ENCODE peak calls at places on chromosome 4, in nine cellular contexts. L is fibroblast of the aortic adventitia; O is CD8-positive, alpha-beta memory T cell; T is Calu3; M is stimulated activated CD4-positive, alpha-beta T cell treated with anti-CD3 and anti-CD28 coated beads, Interleukin-12 subunit alpha, Interleukin-12 subunit beta, amount 100 ng/mL, for 48 hours; H is occipital lobe; A is T-cell; I is AG20443; E is NCI-H2081. X is an unnamed sample.

GRCh38 chr4:157824006-157824405 is 348.8 kb downstream of the GASK1B start:
- DNase-seq in A (no peak), I (no peak), M (no peak), H (no peak), E (no peak), T (peak), L (no peak), O (no peak), X (no peak)

GRCh38 chr4:123444298-123444731 is 47.7 kb downstream of the SPRY1 start:
- DNase-seq in E (no peak), H (no peak), I (peak), O (peak), A (peak), M (no peak), L (peak), T (peak), X (no peak)

GRCh38 chr4:8218371-8219050 is 19.4 kb downstream of the SH3TC1 start:
- DNase-seq in A (no peak), L (no peak), M (no peak), O (peak), E (peak), I (no peak), T (no peak), H (no peak), X (no peak)

GRCh38 chr4:1208266-1208961 is 36.0 kb upstream of the SPON2 start:
- DNase-seq in I (no peak), L (no peak), E (no peak), A (no peak), M (no peak), H (no peak), O (no peak), T (no peak), X (no peak)

GRCh38 chr4:18020145-18020670 is 1.3 kb downstream of the LCORL start:
- DNase-seq in L (peak), H (no peak), O (no peak), A (no peak), E (peak), I (peak), M (no peak), T (peak), X (no peak)

GRCh38 chr4:105637409-105638258 is 70.9 kb downstream of the INTS12 start:
- DNase-seq in T (no peak), H (peak), M (no peak), A (no peak), I (no peak), L (peak), O (no peak), E (peak), X (no peak)

GRCh38 chr4:180635276-180635675 is 1607.9 kb upstream of the TENM3 start:
- DNase-seq in I (no peak), H (no peak), L (no peak), O (no peak), A (no peak), M (no peak), E (no peak), T (peak), X (no peak)

GRCh38 chr4:39390603-39391002 is 16.1 kb upstream of the KLB start:
- DNase-seq in T (no peak), L (no peak), I (no peak), M (no peak), E (no peak), A (no peak), H (no peak), O (no peak), X (no peak)

GRCh38 chr4:118752551-118752950 is 67.4 kb downstream of the METTL14 start:
- DNase-seq in T (no peak), L (peak), O (no peak), I (no peak), M (no peak), A (no peak), H (no peak), E (no peak), X (no peak)

GRCh38 chr4:13331827-13332226 is 152.3 kb downstream of the RAB28 start:
- DNase-seq in M (no peak), O (no peak), I (no peak), E (peak), T (no peak), A (no peak), H (no peak), L (no peak), X (no peak)

GRCh38 chr4:150209140-150209829 is 131.0 kb downstream of the DCLK2 start:
- DNase-seq in L (peak), O (no peak), H (no peak), A (no peak), E (no peak), T (peak), M (no peak), I (peak), X (no peak)

GRCh38 chr4:48315728-48316630 is 25.4 kb upstream of the SLAIN2 start:
- DNase-seq in O (peak), L (peak), M (no peak), I (peak), T (peak), H (no peak), A (no peak), E (peak), X (no peak)

GRCh38 chr4:31085736-31086135 is 365.6 kb downstream of the PCDH7 start:
- DNase-seq in E (no peak), O (no peak), A (no peak), H (no peak), M (no peak), T (no peak), I (no peak), L (no peak), X (no peak)

GRCh38 chr4:100738388-100739165 is 220.8 kb upstream of the EMCN start:
- DNase-seq in T (peak), I (peak), M (no peak), L (peak), H (no peak), E (no peak), O (no peak), A (no peak), X (peak)

GRCh38 chr4:8439914-8440490 is 521 bp downstream of the ACOX3 start:
- DNase-seq in I (no peak), O (no peak), T (no peak), M (no peak), A (no peak), E (peak), L (no peak), H (no peak), X (no peak)

GRCh38 chr4:133856736-133857355 is 344.7 kb downstream of the PABPC4L start:
- DNase-seq in H (no peak), M (no peak), O (no peak), T (no peak), I (no peak), L (no peak), E (no peak), A (no peak), X (peak)

GRCh38 chr4:8828869-8829268 is 42.8 kb downstream of the HMX1 start:
- DNase-seq in H (no peak), M (no peak), A (no peak), E (no peak), L (no peak), O (no peak), T (no peak), I (no peak), X (no peak)

GRCh38 chr4:161404346-161405110 is 759.3 kb downstream of the FSTL5 start:
- DNase-seq in H (no peak), O (no peak), L (no peak), I (no peak), T (no peak), M (no peak), E (no peak), A (no peak), X (no peak)

GRCh38 chr4:4377683-4378082 is 9.2 kb upstream of the NSG1 start:
- DNase-seq in A (no peak), M (no peak), L (no peak), O (no peak), H (no peak), T (no peak), I (peak), E (no peak), X (no peak)

GRCh38 chr4:112156112-112156511 is 10.9 kb downstream of the FAM241A start:
- DNase-seq in T (no peak), A (no peak), M (no peak), I (no peak), E (no peak), H (no peak), L (no peak), O (no peak), X (no peak)

GRCh38 chr4:26124753-26125236 is 196.0 kb upstream of the RBPJ start:
- DNase-seq in T (no peak), E (no peak), H (no peak), I (peak), O (no peak), L (no peak), M (no peak), A (no peak), X (no peak)

GRCh38 chr4:183364025-183364424 is 41.8 kb upstream of the CLDN24 start:
- DNase-seq in E (no peak), A (no peak), H (no peak), I (no peak), M (no peak), L (no peak), T (no peak), O (no peak), X (no peak)

GRCh38 chr4:188160406-188160805 is 21.2 kb downstream of the TRIML1 start:
- DNase-seq in T (no peak), A (no peak), I (no peak), O (no peak), E (no peak), H (no peak), L (no peak), M (no peak), X (no peak)

GRCh38 chr4:100009490-100009889 is 59.4 kb upstream of the H2AZ1 start:
- DNase-seq in M (no peak), A (no peak), L (no peak), E (no peak), I (no peak), T (no peak), H (no peak), O (no peak), X (no peak)

GRCh38 chr4:36004231-36004851 is 240.0 kb downstream of the ARAP2 start:
- DNase-seq in L (no peak), T (no peak), M (no peak), I (no peak), H (no peak), O (no peak), A (no peak), E (no peak), X (no peak)

GRCh38 chr4:169243808-169244207 is 26.9 kb downstream of the SH3RF1 start:
- DNase-seq in A (no peak), H (no peak), M (no peak), I (peak), E (no peak), O (no peak), L (peak), T (no peak), X (no peak)